ENCODE peak calls at places on chromosomes 2 and 18, in seven cellular contexts. S, N, A, M, O, L and U are unnamed samples.

GRCh38 chr18:34773378-34773777 is 63.3 kb downstream of the DTNA start:
- DNase-seq in S (no peak), N (no peak), A (no peak), M (peak), O (no peak), L (no peak), U (no peak)

GRCh38 chr2:117942958-117943672 is 70.8 kb downstream of the CCDC93 start:
- DNase-seq in S (no peak), N (no peak), A (no peak), M (peak), O (no peak), L (no peak), U (no peak)

GRCh38 chr18:36706313-36706881 is 122.4 kb downstream of the TPGS2 start:
- DNase-seq in S (no peak), N (no peak), A (no peak), M (peak), O (no peak), L (no peak), U (no peak)

GRCh38 chr2:37201766-37202165 is 5.5 kb downstream of the CEBPZOS start:
- DNase-seq in S (no peak), N (no peak), A (no peak), M (peak), O (no peak), L (no peak), U (no peak)

GRCh38 chr2:216142540-216142939 is 33.4 kb downstream of the XRCC5 start:
- DNase-seq in S (no peak), N (no peak), A (no peak), M (peak), O (no peak), L (peak), U (no peak)

GRCh38 chr2:119431155-119431975 is at the start of gene TMEM37:
- DNase-seq in S (peak), N (peak), A (no peak), M (peak), O (no peak), L (peak), U (peak)

GRCh38 chr2:121907905-121908304 is 152.5 kb downstream of the TSN start:
- DNase-seq in S (no peak), N (no peak), A (no peak), M (no peak), O (no peak), L (no peak), U (no peak)

GRCh38 chr2:95305341-95306058 is 8.4 kb downstream of the KCNIP3 start:
- DNase-seq in S (no peak), N (no peak), A (no peak), M (no peak), O (no peak), L (no peak), U (peak)

GRCh38 chr2:76953733-76954347 is 568.3 kb downstream of the LRRTM4 start:
- DNase-seq in S (no peak), N (no peak), A (no peak), M (peak), O (no peak), L (peak), U (no peak)

GRCh38 chr18:75210274-75211001 is at the start of gene TSHZ1:
- DNase-seq in S (no peak), N (no peak), A (peak), M (peak), O (no peak), L (peak), U (no peak)

GRCh38 chr18:78665644-78666043 is 314.0 kb upstream of the SALL3 start:
- DNase-seq in S (no peak), N (no peak), A (no peak), M (no peak), O (no peak), L (no peak), U (no peak)

GRCh38 chr2:179049546-179050311 is at the start of gene CCDC141:
- DNase-seq in S (no peak), N (no peak), A (no peak), M (no peak), O (no peak), L (no peak), U (no peak)
- H3K27ac ChIP-seq in S (peak), N (peak), A (peak), M (no peak), O (no peak), L (no peak), U (no peak)

DNA sequence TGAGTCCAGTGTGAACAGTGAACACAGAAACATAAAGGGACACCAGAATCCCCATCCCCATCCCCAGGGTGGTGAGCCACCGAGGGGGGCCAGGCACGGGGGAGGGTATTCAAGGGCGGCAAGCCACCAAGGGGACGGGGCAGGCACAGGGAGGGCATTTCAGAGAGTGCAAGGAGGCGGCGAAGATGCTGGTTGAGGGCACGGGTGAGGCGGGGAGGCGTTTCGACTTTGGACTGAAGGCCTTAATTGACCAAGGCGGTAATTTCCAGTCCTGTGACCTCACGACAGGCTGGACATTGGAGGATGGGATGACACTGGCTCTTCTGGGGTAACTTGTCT is 70.4 kb downstream of the ODC1 start:
- DNase-seq in S (no peak), N (no peak), A (no peak), M (no peak), O (no peak), L (no peak), U (no peak)
- H3K27ac ChIP-seq in S (no peak), N (no peak), A (peak), M (no peak), O (no peak), L (no peak), U (no peak)

GRCh38 chr2:203852760-203853159 is 14.8 kb upstream of the CTLA4 start:
- DNase-seq in S (no peak), N (no peak), A (no peak), M (no peak), O (no peak), L (no peak), U (no peak)

GRCh38 chr2:203853271-203853670 is 14.3 kb upstream of the CTLA4 start:
- DNase-seq in S (no peak), N (no peak), A (no peak), M (no peak), O (no peak), L (no peak), U (no peak)

GRCh38 chr2:203857656-203858055 is 9.9 kb upstream of the CTLA4 start:
- DNase-seq in S (no peak), N (no peak), A (no peak), M (no peak), O (no peak), L (no peak), U (no peak)

GRCh38 chr2:203855274-203855673 is 12.3 kb upstream of the CTLA4 start:
- DNase-seq in S (no peak), N (no peak), A (no peak), M (no peak), O (no peak), L (no peak), U (no peak)

GRCh38 chr2:203853722-203854121 is 13.8 kb upstream of the CTLA4 start:
- DNase-seq in S (no peak), N (no peak), A (no peak), M (no peak), O (no peak), L (no peak), U (no peak)
- H3K27ac ChIP-seq in S (no peak), N (no peak), A (peak), M (no peak), O (no peak), L (no peak), U (no peak)

DNA sequence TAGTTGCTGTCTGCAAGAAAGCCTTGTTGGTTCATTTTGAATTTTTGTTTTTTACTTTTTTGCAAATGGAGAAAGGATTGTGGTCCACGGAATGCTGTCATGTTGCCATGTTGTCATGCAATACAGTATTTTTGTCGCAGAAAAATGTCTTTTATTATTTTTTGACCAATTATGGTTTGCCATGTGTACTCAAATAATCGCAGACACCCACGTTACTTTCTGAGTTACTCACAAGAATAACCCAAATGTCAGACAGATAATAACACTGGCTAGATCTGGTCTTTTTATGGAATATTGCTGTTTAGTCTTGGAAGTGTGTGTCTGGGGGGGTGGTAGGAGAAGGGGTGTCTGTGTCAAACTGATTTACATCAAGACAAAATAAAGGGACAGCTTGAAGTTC is 188.9 kb downstream of the LTBP1 start:
- DNase-seq in S (no peak), N (no peak), A (no peak), M (peak), O (no peak), L (no peak), U (no peak)
- H3K27ac ChIP-seq in S (peak), N (peak), A (no peak), M (peak), O (no peak), L (no peak), U (no peak)

DNA sequence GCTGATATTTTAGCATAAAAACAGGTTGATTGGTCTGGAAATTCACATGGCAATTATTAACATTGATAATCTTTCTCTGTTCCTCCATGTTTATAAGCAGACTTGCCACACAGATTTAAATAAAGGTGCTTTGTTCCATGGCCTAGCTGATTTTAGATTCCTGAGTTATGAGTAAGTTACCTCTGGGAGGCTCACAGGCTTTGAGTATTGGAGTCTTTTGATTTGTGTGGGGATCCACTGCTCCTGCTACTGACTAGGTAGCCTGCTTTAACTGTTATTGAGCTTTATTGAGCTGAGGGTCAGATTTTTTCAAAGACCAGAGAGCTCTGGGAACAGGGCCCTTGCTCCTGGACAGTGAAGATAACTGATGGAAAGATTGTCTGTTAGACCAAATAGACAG is 166.2 kb downstream of the ANKRD30B start:
- DNase-seq in S (no peak), N (no peak), A (no peak), M (no peak), O (no peak), L (peak), U (no peak)
- H3K27ac ChIP-seq in S (no peak), N (no peak), A (no peak), M (no peak), O (no peak), L (no peak), U (no peak)

GRCh38 chr2:20638646-20639430 is 12.1 kb downstream of the HS1BP3 start:
- DNase-seq in S (no peak), N (peak), A (no peak), M (no peak), O (no peak), L (no peak), U (no peak)
- H3K27ac ChIP-seq in S (peak), N (peak), A (no peak), M (no peak), O (no peak), L (no peak), U (no peak)

GRCh38 chr2:10433948-10434884 is 13.9 kb downstream of the ODC1 start:
- DNase-seq in S (no peak), N (no peak), A (no peak), M (no peak), O (no peak), L (no peak), U (no peak)

GRCh38 chr2:10430886-10431622 is 17.1 kb downstream of the ODC1 start:
- DNase-seq in S (no peak), N (no peak), A (no peak), M (no peak), O (no peak), L (no peak), U (no peak)

GRCh38 chr2:10433264-10433947 is 14.7 kb downstream of the ODC1 start:
- DNase-seq in S (no peak), N (no peak), A (no peak), M (no peak), O (no peak), L (no peak), U (no peak)

GRCh38 chr2:10432315-10433181 is 15.6 kb downstream of the ODC1 start:
- DNase-seq in S (no peak), N (no peak), A (no peak), M (no peak), O (no peak), L (no peak), U (no peak)

GRCh38 chr2:10431797-10432196 is 16.3 kb downstream of the ODC1 start:
- DNase-seq in S (no peak), N (no peak), A (no peak), M (no peak), O (no peak), L (no peak), U (no peak)
- H3K27ac ChIP-seq in S (no peak), N (no peak), A (no peak), M (no peak), O (no peak), L (no peak), U (no peak)

GRCh38 chr2:227816507-227817274 is 3.0 kb downstream of the CCL20 start:
- DNase-seq in S (no peak), N (no peak), A (no peak), M (peak), O (no peak), L (peak), U (no peak)

GRCh38 chr2:227817940-227818568 is 4.4 kb downstream of the CCL20 start:
- DNase-seq in S (peak), N (peak), A (peak), M (peak), O (peak), L (peak), U (no peak)

GRCh38 chr2:227819398-227819697 is 5.7 kb downstream of the CCL20 start:
- DNase-seq in S (no peak), N (no peak), A (no peak), M (no peak), O (no peak), L (no peak), U (no peak)

GRCh38 chr2:227818569-227819397 is 5.1 kb downstream of the CCL20 start:
- DNase-seq in S (peak), N (peak), A (no peak), M (no peak), O (peak), L (no peak), U (no peak)

GRCh38 chr2:227817336-227817735 is 3.7 kb downstream of the CCL20 start:
- DNase-seq in S (no peak), N (no peak), A (no peak), M (no peak), O (no peak), L (no peak), U (no peak)
- H3K27ac ChIP-seq in S (no peak), N (no peak), A (peak), M (no peak), O (no peak), L (peak), U (no peak)

GRCh38 chr18:48993586-48993985 is 42.8 kb upstream of the SMAD7 start:
- DNase-seq in S (no peak), N (no peak), A (no peak), M (peak), O (no peak), L (peak), U (no peak)
- H3K27ac ChIP-seq in S (peak), N (peak), A (no peak), M (peak), O (no peak), L (no peak), U (no peak)

GRCh38 chr2:54880428-54880827 is 157.0 kb downstream of the EML6 start:
- DNase-seq in S (no peak), N (no peak), A (no peak), M (no peak), O (no peak), L (no peak), U (no peak)
- H3K27ac ChIP-seq in S (no peak), N (no peak), A (no peak), M (no peak), O (no peak), L (no peak), U (peak)